ENCODE peak calls at places on chromosomes 1 and 21, in ten cellular contexts. One of them, this sample, is unnamed.

GRCh38 chr1:46295306-46295705 is 8.1 kb downstream of the LRRC41 start:
- DNase-seq in activated T-cell treated with anti-CD3 and anti-CD28 coated beads, Interleukin-2, amount 50 U/mL, for 72 hours: no peak
- DNase-seq in stimulated activated CD4-positive, alpha-beta T cell treated with anti-CD3 and anti-CD28 coated beads, Interleukin-15, amount 100 ng/mL, for 24 hours: no peak
- DNase-seq in GOT3: no peak
- DNase-seq in AG09309: no peak
- DNase-seq in chondrocyte: no peak
- DNase-seq in activated gamma-delta T cell: no peak
- DNase-seq in kidney epithelial cell: no peak
- DNase-seq in 8988T: no peak
- DNase-seq in T47D: no peak
- DNase-seq in this sample: no peak

GRCh38 chr1:228148196-228148861 is 1.4 kb upstream of the GJC2 start:
- DNase-seq in activated T-cell treated with anti-CD3 and anti-CD28 coated beads, Interleukin-2, amount 50 U/mL, for 72 hours: no peak
- DNase-seq in stimulated activated CD4-positive, alpha-beta T cell treated with anti-CD3 and anti-CD28 coated beads, Interleukin-15, amount 100 ng/mL, for 24 hours: no peak
- DNase-seq in GOT3: no peak
- DNase-seq in AG09309: no peak
- DNase-seq in chondrocyte: no peak
- DNase-seq in activated gamma-delta T cell: no peak
- DNase-seq in kidney epithelial cell: no peak
- DNase-seq in 8988T: no peak
- DNase-seq in T47D: no peak
- DNase-seq in this sample: no peak

GRCh38 chr1:94773296-94773809 is 46.8 kb upstream of the SLC44A3 start:
- DNase-seq in activated T-cell treated with anti-CD3 and anti-CD28 coated beads, Interleukin-2, amount 50 U/mL, for 72 hours: no peak
- DNase-seq in stimulated activated CD4-positive, alpha-beta T cell treated with anti-CD3 and anti-CD28 coated beads, Interleukin-15, amount 100 ng/mL, for 24 hours: no peak
- DNase-seq in GOT3: no peak
- DNase-seq in AG09309: no peak
- DNase-seq in chondrocyte: no peak
- DNase-seq in activated gamma-delta T cell: no peak
- DNase-seq in kidney epithelial cell: no peak
- DNase-seq in 8988T: no peak
- DNase-seq in T47D: no peak
- DNase-seq in this sample: no peak

GRCh38 chr1:161763522-161764098 is 2.5 kb upstream of the ATF6 start:
- DNase-seq in activated T-cell treated with anti-CD3 and anti-CD28 coated beads, Interleukin-2, amount 50 U/mL, for 72 hours: peak; percentile 49
- DNase-seq in stimulated activated CD4-positive, alpha-beta T cell treated with anti-CD3 and anti-CD28 coated beads, Interleukin-15, amount 100 ng/mL, for 24 hours: peak; percentile 58
- DNase-seq in GOT3: no peak
- DNase-seq in AG09309: no peak
- DNase-seq in chondrocyte: no peak
- DNase-seq in activated gamma-delta T cell: no peak
- DNase-seq in kidney epithelial cell: no peak
- DNase-seq in 8988T: no peak
- DNase-seq in T47D: peak; percentile 79
- DNase-seq in this sample: no peak

GRCh38 chr1:3139871-3140837 is 71.2 kb downstream of the PRDM16 start:
- DNase-seq in activated T-cell treated with anti-CD3 and anti-CD28 coated beads, Interleukin-2, amount 50 U/mL, for 72 hours: no peak
- DNase-seq in stimulated activated CD4-positive, alpha-beta T cell treated with anti-CD3 and anti-CD28 coated beads, Interleukin-15, amount 100 ng/mL, for 24 hours: no peak
- DNase-seq in GOT3: no peak
- DNase-seq in AG09309: no peak
- DNase-seq in chondrocyte: no peak
- DNase-seq in activated gamma-delta T cell: no peak
- DNase-seq in kidney epithelial cell: no peak
- DNase-seq in 8988T: no peak
- DNase-seq in T47D: no peak
- DNase-seq in this sample: no peak

GRCh38 chr1:178870944-178871343 is at the start of gene ANGPTL1:
- DNase-seq in activated T-cell treated with anti-CD3 and anti-CD28 coated beads, Interleukin-2, amount 50 U/mL, for 72 hours: no peak
- DNase-seq in stimulated activated CD4-positive, alpha-beta T cell treated with anti-CD3 and anti-CD28 coated beads, Interleukin-15, amount 100 ng/mL, for 24 hours: no peak
- DNase-seq in GOT3: no peak
- DNase-seq in AG09309: no peak
- DNase-seq in chondrocyte: no peak
- DNase-seq in activated gamma-delta T cell: no peak
- DNase-seq in kidney epithelial cell: no peak
- DNase-seq in 8988T: no peak
- DNase-seq in T47D: no peak
- DNase-seq in this sample: no peak

GRCh38 chr21:33661146-33661545 is 18.8 kb downstream of the ITSN1 start:
- DNase-seq in activated T-cell treated with anti-CD3 and anti-CD28 coated beads, Interleukin-2, amount 50 U/mL, for 72 hours: no peak
- DNase-seq in stimulated activated CD4-positive, alpha-beta T cell treated with anti-CD3 and anti-CD28 coated beads, Interleukin-15, amount 100 ng/mL, for 24 hours: no peak
- DNase-seq in GOT3: no peak
- DNase-seq in AG09309: no peak
- DNase-seq in chondrocyte: no peak
- DNase-seq in activated gamma-delta T cell: no peak
- DNase-seq in kidney epithelial cell: no peak
- DNase-seq in 8988T: no peak
- DNase-seq in T47D: no peak
- DNase-seq in this sample: no peak

GRCh38 chr1:43549921-43550597 is 19.4 kb downstream of the PTPRF start:
- DNase-seq in activated T-cell treated with anti-CD3 and anti-CD28 coated beads, Interleukin-2, amount 50 U/mL, for 72 hours: peak; percentile 33
- DNase-seq in stimulated activated CD4-positive, alpha-beta T cell treated with anti-CD3 and anti-CD28 coated beads, Interleukin-15, amount 100 ng/mL, for 24 hours: peak; percentile 42
- DNase-seq in GOT3: no peak
- DNase-seq in AG09309: no peak
- DNase-seq in chondrocyte: no peak
- DNase-seq in activated gamma-delta T cell: no peak
- DNase-seq in kidney epithelial cell: peak; percentile 34
- DNase-seq in 8988T: no peak
- DNase-seq in T47D: peak; percentile 94
- DNase-seq in this sample: peak; percentile 88

GRCh38 chr1:202805886-202806511 is 2.2 kb downstream of the KDM5B start:
- DNase-seq in activated T-cell treated with anti-CD3 and anti-CD28 coated beads, Interleukin-2, amount 50 U/mL, for 72 hours: peak; percentile 33
- DNase-seq in stimulated activated CD4-positive, alpha-beta T cell treated with anti-CD3 and anti-CD28 coated beads, Interleukin-15, amount 100 ng/mL, for 24 hours: peak; percentile 37
- DNase-seq in GOT3: no peak
- DNase-seq in AG09309: no peak
- DNase-seq in chondrocyte: no peak
- DNase-seq in activated gamma-delta T cell: no peak
- DNase-seq in kidney epithelial cell: no peak
- DNase-seq in 8988T: no peak
- DNase-seq in T47D: no peak
- DNase-seq in this sample: no peak

GRCh38 chr21:22925032-22925431 is 1926.8 kb downstream of the NCAM2 start:
- DNase-seq in activated T-cell treated with anti-CD3 and anti-CD28 coated beads, Interleukin-2, amount 50 U/mL, for 72 hours: no peak
- DNase-seq in stimulated activated CD4-positive, alpha-beta T cell treated with anti-CD3 and anti-CD28 coated beads, Interleukin-15, amount 100 ng/mL, for 24 hours: no peak
- DNase-seq in GOT3: no peak
- DNase-seq in AG09309: no peak
- DNase-seq in chondrocyte: no peak
- DNase-seq in activated gamma-delta T cell: no peak
- DNase-seq in kidney epithelial cell: no peak
- DNase-seq in 8988T: no peak
- DNase-seq in T47D: no peak
- DNase-seq in this sample: no peak

GRCh38 chr1:116311756-116312691 is 61.0 kb upstream of the ATP1A1 start:
- DNase-seq in activated T-cell treated with anti-CD3 and anti-CD28 coated beads, Interleukin-2, amount 50 U/mL, for 72 hours: no peak
- DNase-seq in stimulated activated CD4-positive, alpha-beta T cell treated with anti-CD3 and anti-CD28 coated beads, Interleukin-15, amount 100 ng/mL, for 24 hours: no peak
- DNase-seq in GOT3: no peak
- DNase-seq in AG09309: no peak
- DNase-seq in chondrocyte: no peak
- DNase-seq in activated gamma-delta T cell: no peak
- DNase-seq in kidney epithelial cell: no peak
- DNase-seq in 8988T: no peak
- DNase-seq in T47D: peak; percentile 89
- DNase-seq in this sample: peak; percentile 53

GRCh38 chr1:23915470-23915869 is 2.3 kb upstream of the CNR2 start:
- DNase-seq in activated T-cell treated with anti-CD3 and anti-CD28 coated beads, Interleukin-2, amount 50 U/mL, for 72 hours: no peak
- DNase-seq in stimulated activated CD4-positive, alpha-beta T cell treated with anti-CD3 and anti-CD28 coated beads, Interleukin-15, amount 100 ng/mL, for 24 hours: no peak
- DNase-seq in GOT3: no peak
- DNase-seq in AG09309: no peak
- DNase-seq in chondrocyte: no peak
- DNase-seq in activated gamma-delta T cell: no peak
- DNase-seq in kidney epithelial cell: no peak
- DNase-seq in 8988T: no peak
- DNase-seq in T47D: no peak
- DNase-seq in this sample: no peak

GRCh38 chr1:173870252-173871075 is 2.3 kb downstream of the ZBTB37 start:
- DNase-seq in activated T-cell treated with anti-CD3 and anti-CD28 coated beads, Interleukin-2, amount 50 U/mL, for 72 hours: peak; percentile 48
- DNase-seq in stimulated activated CD4-positive, alpha-beta T cell treated with anti-CD3 and anti-CD28 coated beads, Interleukin-15, amount 100 ng/mL, for 24 hours: peak; percentile 40
- DNase-seq in GOT3: no peak
- DNase-seq in AG09309: no peak
- DNase-seq in chondrocyte: no peak
- DNase-seq in activated gamma-delta T cell: no peak
- DNase-seq in kidney epithelial cell: no peak
- DNase-seq in 8988T: no peak
- DNase-seq in T47D: peak; percentile 46
- DNase-seq in this sample: no peak